ENCODE peak calls at places on chromosomes 3 and 15, in four cellular contexts. P is cardiac fibroblast; Z is activated naive CD4-positive, alpha-beta T cell treated with Interleukin-2 at 50 U/mL for 16 hours; T is midbrain. Q is an unnamed sample.
A peak's percentile ranks its signal among the peaks of the same experiment; 100 is the strongest.

GRCh38 chr3:126502656-126503055 is 14.9 kb downstream of the UROC1 start:
- DNase-seq in P (no peak), Z (no peak), T (no peak), Q (no peak)

GRCh38 chr3:56795807-56796185 is 6.0 kb downstream of the ARHGEF3 start:
- DNase-seq in P (no peak), Z (no peak), T (no peak), Q (no peak)

GRCh38 chr3:127461286-127461685 is 129.2 kb downstream of the TPRA1 start:
- DNase-seq in P (no peak), Z (no peak), T (no peak), Q (no peak)

GRCh38 chr3:69271098-69271497 is 114.8 kb downstream of the FRMD4B start:
- DNase-seq in P (no peak), Z (no peak), T (peak; percentile 26), Q (no peak)

GRCh38 chr15:38696120-38696727 is 131.6 kb upstream of the RASGRP1 start:
- DNase-seq in P (peak; percentile 36), Z (peak; percentile 71), T (no peak), Q (no peak)

GRCh38 chr3:133598405-133598804 is 24.9 kb downstream of the CDV3 start:
- DNase-seq in P (no peak), Z (no peak), T (no peak), Q (no peak)

GRCh38 chr3:64977308-64978100 is 289.7 kb upstream of the ADAMTS9 start:
- DNase-seq in P (peak; percentile 75), Z (no peak), T (no peak), Q (peak; percentile 33)

GRCh38 chr15:31278056-31278445 is 48.6 kb upstream of the KLF13 start:
- DNase-seq in P (no peak), Z (no peak), T (no peak), Q (no peak)

GRCh38 chr3:133977568-133977967 is 52.2 kb downstream of the SLCO2A1 start:
- DNase-seq in P (no peak), Z (no peak), T (no peak), Q (no peak)

GRCh38 chr15:69265347-69265955 is 33.3 kb upstream of the PAQR5 start:
- DNase-seq in P (peak; percentile 56), Z (no peak), T (peak; percentile 55), Q (peak; percentile 40)